ENCODE peak calls at places on chromosomes 13 and 19, in four cellular contexts. One of them, this sample, is unnamed.

GRCh38 chr13:28584873-28585317 is 74.0 kb upstream of the POMP start:
- DNase-seq in dorsolateral prefrontal cortex: no peak
- DNase-seq in AG04450: peak
- DNase-seq in cardiac muscle cell: peak
- DNase-seq in this sample: peak

GRCh38 chr19:57096640-57097361 is 23.0 kb upstream of the USP29 start:
- DNase-seq in AG04450: no peak
- DNase-seq in cardiac muscle cell: peak
- DNase-seq in dorsolateral prefrontal cortex: no peak
- DNase-seq in this sample: peak

GRCh38 chr13:68976287-68976686 is 1131.3 kb upstream of the ATXN8OS start:
- DNase-seq in cardiac muscle cell: no peak
- DNase-seq in AG04450: no peak
- DNase-seq in dorsolateral prefrontal cortex: no peak
- DNase-seq in this sample: no peak

GRCh38 chr19:35609881-35610353 is 2.6 kb upstream of the HAUS5 start:
- DNase-seq in dorsolateral prefrontal cortex: no peak
- DNase-seq in cardiac muscle cell: no peak
- DNase-seq in AG04450: no peak
- DNase-seq in this sample: no peak

GRCh38 chr19:47595937-47596336 is 13.0 kb upstream of the BICRA start:
- DNase-seq in dorsolateral prefrontal cortex: no peak
- DNase-seq in AG04450: no peak
- DNase-seq in cardiac muscle cell: no peak
- DNase-seq in this sample: no peak

GRCh38 chr19:17706750-17707181 is 12.5 kb upstream of the MAP1S start:
- DNase-seq in dorsolateral prefrontal cortex: peak
- DNase-seq in cardiac muscle cell: peak
- DNase-seq in AG04450: no peak
- DNase-seq in this sample: peak

GRCh38 chr13:100872761-100873160 is 198.2 kb upstream of the TMTC4 start:
- DNase-seq in cardiac muscle cell: no peak
- DNase-seq in AG04450: no peak
- DNase-seq in dorsolateral prefrontal cortex: no peak
- DNase-seq in this sample: peak

GRCh38 chr13:22114630-22115311 is 443.9 kb downstream of the FGF9 start:
- DNase-seq in cardiac muscle cell: peak
- DNase-seq in AG04450: no peak
- DNase-seq in dorsolateral prefrontal cortex: no peak
- DNase-seq in this sample: no peak

GRCh38 chr13:44373601-44374347 is at the start of gene SERP2:
- DNase-seq in dorsolateral prefrontal cortex: peak
- DNase-seq in cardiac muscle cell: peak
- DNase-seq in AG04450: no peak
- DNase-seq in this sample: peak

GRCh38 chr19:38268539-38268938 is 4.2 kb downstream of the SPINT2 start:
- DNase-seq in cardiac muscle cell: no peak
- DNase-seq in AG04450: no peak
- DNase-seq in dorsolateral prefrontal cortex: no peak
- DNase-seq in this sample: no peak

GRCh38 chr13:101248739-101249138 is 167.6 kb downstream of the NALCN start:
- DNase-seq in cardiac muscle cell: no peak
- DNase-seq in dorsolateral prefrontal cortex: no peak
- DNase-seq in AG04450: no peak
- DNase-seq in this sample: no peak

GRCh38 chr19:41344162-41344561 is 9.6 kb downstream of the TGFB1 start:
- DNase-seq in dorsolateral prefrontal cortex: no peak
- DNase-seq in AG04450: no peak
- DNase-seq in cardiac muscle cell: no peak
- DNase-seq in this sample: no peak

GRCh38 chr19:41339936-41340335 is 13.8 kb downstream of the TGFB1 start:
- DNase-seq in dorsolateral prefrontal cortex: no peak
- DNase-seq in AG04450: no peak
- DNase-seq in cardiac muscle cell: peak
- DNase-seq in this sample: peak

DNA sequence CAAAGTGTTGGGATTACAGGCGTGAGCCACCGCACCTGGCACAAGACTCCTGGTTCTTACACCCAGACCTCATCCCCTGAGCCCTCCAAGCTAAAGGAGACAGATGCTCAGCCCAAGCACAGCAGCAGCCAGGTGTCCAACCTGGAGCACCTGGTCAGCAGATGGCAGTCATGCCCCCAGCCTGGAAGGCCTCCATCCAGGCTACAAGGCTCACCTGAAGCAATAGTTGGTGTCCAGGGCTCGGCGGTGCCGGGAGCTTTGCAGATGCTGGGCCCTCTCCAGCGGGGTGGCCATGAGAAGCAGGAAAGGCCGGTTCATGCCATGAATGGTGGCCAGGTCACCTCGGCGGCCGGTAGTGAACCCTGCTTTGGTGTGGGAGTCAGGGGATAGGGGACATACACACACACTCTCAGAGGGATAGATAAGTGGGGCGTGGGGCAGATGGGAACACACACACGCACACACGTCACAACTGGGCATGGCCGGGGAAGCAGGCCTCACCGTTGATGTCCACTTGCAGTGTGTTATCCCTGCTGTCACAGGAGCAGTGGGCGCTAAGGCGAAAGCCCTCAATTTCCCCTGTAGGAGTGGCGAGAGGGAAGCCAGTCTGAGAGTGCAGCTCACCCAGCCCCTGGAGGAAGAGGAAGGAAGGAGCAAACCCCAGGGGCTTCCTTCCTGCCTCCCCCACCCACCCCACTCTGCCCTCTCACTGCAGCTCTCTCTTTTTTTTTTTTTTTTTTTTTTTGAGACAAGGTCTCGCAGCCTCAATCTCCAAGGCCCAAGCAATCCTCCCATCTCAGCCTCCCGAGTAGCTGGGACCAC is 11.8 kb downstream of the TGFB1 start:
- DNase-seq in AG04450: no peak
- DNase-seq in dorsolateral prefrontal cortex: no peak
- DNase-seq in cardiac muscle cell: no peak
- DNase-seq in this sample: no peak
- TF ChIP-seq CTCF in AG04450: no peak
- TF ChIP-seq CTCF in dorsolateral prefrontal cortex: no peak
- TF ChIP-seq CTCF in cardiac muscle cell: no peak
- TF ChIP-seq CTCF in this sample: no peak

DNA sequence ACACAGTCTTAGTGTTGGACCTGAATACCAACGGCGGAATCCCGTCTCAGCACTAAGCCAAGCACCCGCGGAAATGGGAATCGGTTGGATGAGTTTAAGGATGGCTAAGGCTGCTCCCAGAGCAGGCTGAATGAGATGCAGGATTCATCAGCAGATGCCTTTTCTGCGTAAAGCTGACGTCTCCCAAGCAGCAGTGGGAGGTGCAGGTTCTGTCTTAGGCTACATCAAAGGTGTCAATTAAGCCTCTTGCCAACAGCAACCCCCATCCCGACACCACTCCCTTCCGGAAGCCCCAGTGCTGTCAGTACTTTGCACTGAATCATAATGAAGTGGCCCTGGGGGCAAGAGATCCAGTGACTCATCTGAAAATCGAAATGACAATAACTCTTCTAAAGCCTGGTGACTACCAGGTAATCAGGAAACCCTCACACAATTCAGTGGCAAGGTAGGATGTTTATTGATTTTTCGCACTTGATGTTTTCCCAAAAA is 275.6 kb downstream of the DCLK1 start:
- DNase-seq in cardiac muscle cell: no peak
- DNase-seq in dorsolateral prefrontal cortex: peak
- DNase-seq in AG04450: no peak
- DNase-seq in this sample: peak
- H3K4me3 ChIP-seq in cardiac muscle cell: no peak
- H3K4me3 ChIP-seq in dorsolateral prefrontal cortex: peak
- H3K4me3 ChIP-seq in AG04450: no peak
- H3K4me3 ChIP-seq in this sample: no peak

DNA sequence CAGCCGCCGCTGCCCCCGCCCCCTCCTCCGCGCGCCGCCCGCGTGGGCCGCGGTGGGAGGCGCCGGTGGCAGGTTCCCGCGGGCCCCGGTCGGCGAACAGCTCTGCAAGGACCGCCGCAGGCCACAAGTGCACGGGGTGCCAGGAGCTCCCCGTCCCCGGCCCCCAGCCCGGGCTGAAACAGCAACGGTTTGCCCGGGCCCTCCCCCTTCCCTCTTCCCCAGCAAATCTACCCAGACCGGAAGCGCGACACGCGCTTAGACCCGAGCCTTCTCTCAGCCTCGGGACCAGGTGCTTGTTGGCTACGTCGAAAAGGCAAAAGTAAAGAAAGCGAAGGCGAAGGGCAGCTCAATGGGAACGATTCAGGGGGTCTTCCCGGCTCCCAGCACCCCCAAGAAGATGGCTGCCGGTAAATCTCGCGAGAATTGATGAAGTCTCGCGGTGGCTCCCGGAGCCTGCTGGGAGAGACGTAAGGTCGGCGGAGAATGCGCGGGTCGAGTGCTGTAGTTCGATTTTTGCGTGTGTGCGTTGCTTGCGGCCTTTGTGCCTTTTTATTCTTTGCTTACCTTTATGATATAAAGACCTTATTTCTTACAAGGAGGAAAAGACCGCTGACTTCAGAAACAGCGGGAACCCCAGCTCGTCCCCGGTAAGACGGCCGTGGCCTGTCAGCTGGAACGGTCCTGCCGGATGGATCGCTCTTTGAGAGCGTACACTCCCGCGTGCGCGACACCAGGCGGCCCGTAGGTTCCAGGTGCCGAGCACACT is at the start of gene RBM26:
- DNase-seq in AG04450: peak
- DNase-seq in cardiac muscle cell: peak
- DNase-seq in dorsolateral prefrontal cortex: peak
- DNase-seq in this sample: peak
- TF ChIP-seq CTCF in AG04450: no peak
- TF ChIP-seq CTCF in cardiac muscle cell: peak
- TF ChIP-seq CTCF in dorsolateral prefrontal cortex: no peak
- TF ChIP-seq CTCF in this sample: no peak

GRCh38 chr19:1068111-1069001 is 1.4 kb downstream of the ARHGAP45 start:
- DNase-seq in AG04450: no peak
- DNase-seq in cardiac muscle cell: no peak
- DNase-seq in dorsolateral prefrontal cortex: no peak
- DNase-seq in this sample: no peak
- H3K4me3 ChIP-seq in AG04450: no peak
- H3K4me3 ChIP-seq in cardiac muscle cell: no peak
- H3K4me3 ChIP-seq in dorsolateral prefrontal cortex: peak
- H3K4me3 ChIP-seq in this sample: no peak

GRCh38 chr13:80390338-80390737 is 49.4 kb upstream of the SPRY2 start:
- DNase-seq in dorsolateral prefrontal cortex: no peak
- DNase-seq in cardiac muscle cell: no peak
- DNase-seq in AG04450: no peak
- DNase-seq in this sample: no peak

GRCh38 chr13:80386001-80386400 is 45.1 kb upstream of the SPRY2 start:
- DNase-seq in dorsolateral prefrontal cortex: no peak
- DNase-seq in AG04450: no peak
- DNase-seq in cardiac muscle cell: no peak
- DNase-seq in this sample: no peak

GRCh38 chr13:80386592-80386991 is 45.7 kb upstream of the SPRY2 start:
- DNase-seq in cardiac muscle cell: no peak
- DNase-seq in dorsolateral prefrontal cortex: no peak
- DNase-seq in AG04450: no peak
- DNase-seq in this sample: no peak

GRCh38 chr13:80389073-80390038 is 48.4 kb upstream of the SPRY2 start:
- DNase-seq in cardiac muscle cell: peak
- DNase-seq in AG04450: no peak
- DNase-seq in dorsolateral prefrontal cortex: no peak
- DNase-seq in this sample: peak

GRCh38 chr13:80388506-80388905 is 47.6 kb upstream of the SPRY2 start:
- DNase-seq in cardiac muscle cell: no peak
- DNase-seq in dorsolateral prefrontal cortex: no peak
- DNase-seq in AG04450: no peak
- DNase-seq in this sample: no peak
- TF ChIP-seq CTCF in cardiac muscle cell: no peak
- TF ChIP-seq CTCF in dorsolateral prefrontal cortex: no peak
- TF ChIP-seq CTCF in AG04450: no peak
- TF ChIP-seq CTCF in this sample: no peak

GRCh38 chr19:53871448-53871847 is 3.8 kb downstream of the MYADM start:
- DNase-seq in AG04450: no peak
- DNase-seq in cardiac muscle cell: no peak
- DNase-seq in dorsolateral prefrontal cortex: no peak
- DNase-seq in this sample: no peak

GRCh38 chr19:53868091-53868891 is 608 bp downstream of the MYADM start:
- DNase-seq in cardiac muscle cell: peak
- DNase-seq in AG04450: no peak
- DNase-seq in dorsolateral prefrontal cortex: no peak
- DNase-seq in this sample: peak

GRCh38 chr19:53868892-53869804 is 1.5 kb downstream of the MYADM start:
- DNase-seq in AG04450: peak
- DNase-seq in dorsolateral prefrontal cortex: peak
- DNase-seq in cardiac muscle cell: peak
- DNase-seq in this sample: peak

GRCh38 chr19:53872762-53873161 is 5.1 kb downstream of the MYADM start:
- DNase-seq in dorsolateral prefrontal cortex: no peak
- DNase-seq in AG04450: no peak
- DNase-seq in cardiac muscle cell: no peak
- DNase-seq in this sample: no peak

GRCh38 chr19:53870485-53870844 is 2.8 kb downstream of the MYADM start:
- DNase-seq in dorsolateral prefrontal cortex: no peak
- DNase-seq in cardiac muscle cell: no peak
- DNase-seq in AG04450: no peak
- DNase-seq in this sample: no peak
- H3K4me3 ChIP-seq in dorsolateral prefrontal cortex: no peak
- H3K4me3 ChIP-seq in cardiac muscle cell: peak
- H3K4me3 ChIP-seq in AG04450: peak
- H3K4me3 ChIP-seq in this sample: peak

GRCh38 chr13:32265726-32266125 is 49.4 kb downstream of the ZAR1L start:
- DNase-seq in cardiac muscle cell: peak
- DNase-seq in AG04450: no peak
- DNase-seq in dorsolateral prefrontal cortex: no peak
- DNase-seq in this sample: peak

GRCh38 chr13:32266130-32266529 is 49.0 kb downstream of the ZAR1L start:
- DNase-seq in dorsolateral prefrontal cortex: no peak
- DNase-seq in cardiac muscle cell: no peak
- DNase-seq in AG04450: no peak
- DNase-seq in this sample: no peak

GRCh38 chr13:32272021-32272695 is 43.0 kb downstream of the ZAR1L start:
- DNase-seq in cardiac muscle cell: peak
- DNase-seq in AG04450: no peak
- DNase-seq in dorsolateral prefrontal cortex: no peak
- DNase-seq in this sample: peak

GRCh38 chr13:32264407-32264806 is 50.8 kb downstream of the ZAR1L start:
- DNase-seq in dorsolateral prefrontal cortex: no peak
- DNase-seq in cardiac muscle cell: peak
- DNase-seq in AG04450: no peak
- DNase-seq in this sample: peak

GRCh38 chr13:32267836-32268439 is 47.2 kb downstream of the ZAR1L start:
- DNase-seq in AG04450: no peak
- DNase-seq in dorsolateral prefrontal cortex: no peak
- DNase-seq in cardiac muscle cell: peak
- DNase-seq in this sample: no peak
- TF ChIP-seq CTCF in AG04450: peak
- TF ChIP-seq CTCF in dorsolateral prefrontal cortex: peak
- TF ChIP-seq CTCF in cardiac muscle cell: peak
- TF ChIP-seq CTCF in this sample: peak

GRCh38 chr13:24180743-24181384 is 20.3 kb downstream of the SPATA13 start:
- DNase-seq in AG04450: no peak
- DNase-seq in cardiac muscle cell: peak
- DNase-seq in dorsolateral prefrontal cortex: no peak
- DNase-seq in this sample: peak

GRCh38 chr13:24181991-24182702 is 21.6 kb downstream of the SPATA13 start:
- DNase-seq in cardiac muscle cell: no peak
- DNase-seq in AG04450: no peak
- DNase-seq in dorsolateral prefrontal cortex: no peak
- DNase-seq in this sample: no peak

GRCh38 chr13:24183741-24184182 is 23.2 kb downstream of the SPATA13 start:
- DNase-seq in AG04450: no peak
- DNase-seq in dorsolateral prefrontal cortex: no peak
- DNase-seq in cardiac muscle cell: no peak
- DNase-seq in this sample: no peak

GRCh38 chr13:24184265-24184841 is 23.8 kb downstream of the SPATA13 start:
- DNase-seq in cardiac muscle cell: no peak
- DNase-seq in dorsolateral prefrontal cortex: no peak
- DNase-seq in AG04450: no peak
- DNase-seq in this sample: no peak

GRCh38 chr13:24182703-24183081 is 22.2 kb downstream of the SPATA13 start:
- DNase-seq in AG04450: no peak
- DNase-seq in dorsolateral prefrontal cortex: no peak
- DNase-seq in cardiac muscle cell: no peak
- DNase-seq in this sample: no peak
- H3K4me3 ChIP-seq in AG04450: no peak
- H3K4me3 ChIP-seq in dorsolateral prefrontal cortex: no peak
- H3K4me3 ChIP-seq in cardiac muscle cell: no peak
- H3K4me3 ChIP-seq in this sample: no peak

This sample was measured in fibroblast of pulmonary artery.